ENCODE peak calls at places on chromosomes 12 and 14, in five cellular contexts. C, Z, W, U and S are unnamed samples.

GRCh38 chr12:8554451-8555195 is 13.9 kb upstream of the CLEC4E start:
- DNase-seq in W (no peak), U (no peak), Z (peak; percentile 10), C (peak; percentile 35), S (peak; percentile 65)

GRCh38 chr12:109731806-109732205 is 18.2 kb downstream of the FAM222A start:
- DNase-seq in Z (no peak), U (no peak), W (peak; percentile 10), C (no peak), S (no peak)

GRCh38 chr14:89912667-89913211 is 41.8 kb downstream of the EFCAB11 start:
- DNase-seq in Z (peak; percentile 97), U (no peak), C (peak; percentile 82), W (peak; percentile 29), S (peak; percentile 92)

GRCh38 chr12:94261781-94262180 is 113.4 kb downstream of the PLXNC1 start:
- DNase-seq in Z (no peak), W (no peak), C (no peak), U (no peak), S (no peak)

GRCh38 chr14:99568567-99569560 is 35.1 kb downstream of the CCDC85C start:
- DNase-seq in U (no peak), Z (no peak), C (peak; percentile 58), W (no peak), S (peak; percentile 35)

GRCh38 chr14:102055181-102055901 is 31.5 kb downstream of the HSP90AA1 start:
- DNase-seq in C (peak; percentile 64), U (no peak), Z (no peak), W (no peak), S (peak; percentile 83)

GRCh38 chr12:109777544-109777943 is 55.7 kb downstream of the TRPV4 start:
- DNase-seq in C (peak; percentile 52), W (no peak), U (no peak), Z (no peak), S (peak; percentile 58)

GRCh38 chr12:111766608-111767361 is at the start of gene ALDH2:
- DNase-seq in C (no peak), Z (no peak), U (peak; percentile 75), W (peak; percentile 79), S (peak; percentile 49)

GRCh38 chr12:131699434-131699833 is 11.5 kb upstream of the SFSWAP start:
- DNase-seq in W (no peak), C (no peak), U (no peak), Z (no peak), S (peak; percentile 32)

GRCh38 chr12:90216815-90217214 is 508.2 kb upstream of the ATP2B1 start:
- DNase-seq in U (no peak), C (no peak), W (no peak), Z (no peak), S (no peak)

GRCh38 chr14:103519043-103519836 is 3.4 kb downstream of the CKB start:
- DNase-seq in Z (no peak), W (no peak), C (peak; percentile 35), U (no peak), S (no peak)

GRCh38 chr12:102821149-102821548 is 95.9 kb downstream of the PAH start:
- DNase-seq in U (no peak), C (no peak), W (no peak), Z (no peak), S (no peak)

GRCh38 chr12:67720383-67720856 is 71.9 kb downstream of the DYRK2 start:
- DNase-seq in Z (no peak), U (no peak), C (peak; percentile 20), W (no peak), S (no peak)

GRCh38 chr12:13376627-13377373 is 180.3 kb downstream of the EMP1 start:
- DNase-seq in C (no peak), W (no peak), Z (no peak), U (no peak), S (peak; percentile 67)

GRCh38 chr12:72323881-72324280 is 51.7 kb downstream of the TRHDE start:
- DNase-seq in W (no peak), Z (no peak), C (no peak), U (no peak), S (no peak)

GRCh38 chr12:90858261-90858660 is 96.7 kb downstream of the CCER1 start:
- DNase-seq in W (no peak), Z (peak; percentile 84), U (no peak), C (peak; percentile 8), S (no peak)

GRCh38 chr14:106620368-106620767 is 1094.0 kb downstream of the TMEM121 start:
- DNase-seq in U (no peak), Z (no peak), W (no peak), C (no peak), S (no peak)

GRCh38 chr14:104349950-104350349 is 211.6 kb downstream of the KIF26A start:
- DNase-seq in W (no peak), C (no peak), U (no peak), Z (no peak), S (no peak)

GRCh38 chr12:120831648-120832267 is 72.4 kb downstream of the SPPL3 start:
- DNase-seq in W (no peak), C (no peak), U (no peak), Z (no peak), S (no peak)

GRCh38 chr12:127681151-127681754 is 585.7 kb upstream of the TMEM132C start:
- DNase-seq in U (no peak), Z (no peak), W (no peak), C (no peak), S (no peak)

GRCh38 chr12:20885116-20885515 is 74.6 kb downstream of the SLCO1B3 start:
- DNase-seq in W (no peak), U (no peak), Z (no peak), C (no peak), S (no peak)

GRCh38 chr12:101670007-101670671 is 27.3 kb upstream of the CHPT1 start:
- DNase-seq in Z (peak; percentile 12), W (peak; percentile 36), U (peak; percentile 35), C (peak; percentile 64), S (peak; percentile 36)

GRCh38 chr12:122467983-122468382 is 32.7 kb downstream of the ZCCHC8 start:
- DNase-seq in U (no peak), C (peak; percentile 82), Z (no peak), W (no peak), S (peak; percentile 99)

GRCh38 chr12:55446334-55446733 is 2.5 kb downstream of the OR6C2 start:
- DNase-seq in C (no peak), W (no peak), U (no peak), Z (no peak), S (peak; percentile 1)

GRCh38 chr14:87772854-87773253 is 220.1 kb downstream of the GALC start:
- DNase-seq in U (no peak), C (no peak), W (no peak), Z (no peak), S (no peak)

GRCh38 chr14:95300697-95301526 is 18.8 kb downstream of the CLMN start:
- DNase-seq in Z (no peak), C (no peak), W (no peak), U (no peak), S (no peak)

GRCh38 chr12:104025771-104026170 is 24.2 kb downstream of the GLT8D2 start:
- DNase-seq in C (no peak), W (no peak), U (no peak), Z (no peak), S (peak; percentile 51)

GRCh38 chr12:99619389-99620158 is 28.0 kb upstream of the GARIN6 start:
- DNase-seq in U (no peak), C (peak; percentile 43), W (no peak), Z (no peak), S (peak; percentile 50)

GRCh38 chr12:63904653-63905052 is 60.2 kb downstream of the SRGAP1 start:
- DNase-seq in W (no peak), U (no peak), C (no peak), Z (no peak), S (no peak)

GRCh38 chr12:12616512-12617275 is 5.0 kb downstream of the CREBL2 start:
- DNase-seq in C (no peak), U (no peak), W (no peak), Z (no peak), S (no peak)

GRCh38 chr12:8081228-8081920 is 700 bp upstream of the NECAP1 start:
- DNase-seq in C (peak; percentile 11), Z (no peak), U (no peak), W (peak; percentile 41), S (peak; percentile 19)

GRCh38 chr12:48818831-48819590 is 715 bp downstream of the CACNB3 start:
- DNase-seq in U (no peak), Z (no peak), C (no peak), W (peak; percentile 29), S (no peak)
- TF ChIP-seq CTCF in U (no peak), Z (peak; percentile 45), C (no peak), W (no peak), S (peak; percentile 4)

GRCh38 chr12:57811028-57811755 is 7.3 kb downstream of the AVIL start:
- DNase-seq in W (no peak), U (no peak), Z (no peak), C (no peak), S (no peak)
- TF ChIP-seq CTCF in W (no peak), U (no peak), Z (no peak), C (no peak), S (no peak)

GRCh38 chr12:24561882-24562760 is 386.8 kb downstream of the BCAT1 start:
- DNase-seq in U (peak; percentile 64), C (peak; percentile 31), W (peak; percentile 59), Z (no peak), S (peak; percentile 25)
- TF ChIP-seq CTCF in U (no peak), C (no peak), W (no peak), Z (no peak), S (no peak)

GRCh38 chr12:17264603-17265002 is 658.6 kb upstream of the LMO3 start:
- DNase-seq in Z (no peak), U (no peak), C (no peak), W (no peak), S (no peak)

GRCh38 chr12:17266856-17267255 is 660.9 kb upstream of the LMO3 start:
- DNase-seq in U (no peak), Z (no peak), C (no peak), W (no peak), S (no peak)
- TF ChIP-seq CTCF in U (no peak), Z (no peak), C (no peak), W (no peak), S (no peak)